ENCODE peak calls at places on chromosome 21, in seven cellular contexts. S is endothelial cell, I is uterus, M is AG09309, K is fibroblast of the aortic adventitia, J is cardiac fibroblast, W is kidney epithelial cell. P is an unnamed sample.

GRCh38 chr21:25535811-25536210 is 71.5 kb downstream of the MRPL39 start:
- DNase-seq in S (no peak), I (no peak), W (no peak), J (no peak), K (no peak), M (no peak), P (no peak)

GRCh38 chr21:37463083-37463780 is 96.7 kb downstream of the DYRK1A start:
- DNase-seq in K (peak), M (no peak), S (no peak), W (no peak), I (no peak), J (peak), P (peak)

GRCh38 chr21:36134820-36135390 is at the start of gene CBR3:
- DNase-seq in I (peak), S (no peak), J (peak), M (no peak), K (peak), W (no peak), P (no peak)

GRCh38 chr21:17269760-17270159 is 243.1 kb upstream of the CXADR start:
- DNase-seq in S (no peak), W (no peak), M (no peak), J (peak), I (no peak), K (no peak), P (no peak)

GRCh38 chr21:31354604-31355443 is 10.8 kb upstream of the TIAM1 start:
- DNase-seq in I (no peak), K (peak), S (no peak), W (peak), M (peak), J (peak), P (peak)

GRCh38 chr21:14691924-14692323 is 145.8 kb upstream of the SAMSN1 start:
- DNase-seq in M (no peak), J (no peak), W (no peak), K (no peak), I (no peak), S (no peak), P (no peak)

GRCh38 chr21:38938343-38938742 is 132.6 kb downstream of the ETS2 start:
- DNase-seq in J (peak), W (no peak), K (no peak), M (no peak), S (peak), I (no peak), P (no peak)

GRCh38 chr21:20649231-20649630 is 349.0 kb upstream of the NCAM2 start:
- DNase-seq in W (no peak), M (no peak), S (no peak), K (no peak), I (no peak), J (no peak), P (no peak)

GRCh38 chr21:36059823-36060158 is 535 bp downstream of the SETD4 start:
- DNase-seq in K (peak), S (peak), I (no peak), W (no peak), M (no peak), J (no peak), P (no peak)

GRCh38 chr21:36534656-36535055 is 54.7 kb upstream of the CLDN14 start:
- DNase-seq in K (no peak), W (no peak), M (no peak), S (no peak), I (no peak), J (no peak), P (no peak)

GRCh38 chr21:25658427-25658980 is 19.4 kb downstream of the JAM2 start:
- DNase-seq in J (no peak), S (no peak), W (no peak), M (no peak), K (no peak), I (no peak), P (no peak)

GRCh38 chr21:45098867-45099266 is 24.5 kb downstream of the ADARB1 start:
- DNase-seq in M (no peak), W (no peak), K (peak), I (no peak), J (peak), S (no peak), P (no peak)
- TF ChIP-seq CTCF in M (peak), W (peak), K (peak), I (no peak), J (peak), S (no peak), P (peak)

GRCh38 chr21:41446571-41446970 is 20.5 kb downstream of the MX1 start:
- DNase-seq in M (no peak), I (no peak), K (no peak), W (no peak), S (no peak), J (no peak), P (no peak)

GRCh38 chr21:41451753-41452676 is 26.0 kb downstream of the MX1 start:
- DNase-seq in W (no peak), K (no peak), M (no peak), S (no peak), J (no peak), I (no peak), P (no peak)

GRCh38 chr21:41447356-41447755 is 21.3 kb downstream of the MX1 start:
- DNase-seq in I (no peak), M (no peak), S (no peak), K (no peak), J (no peak), W (no peak), P (no peak)

GRCh38 chr21:41453198-41453597 is 27.2 kb downstream of the MX1 start:
- DNase-seq in W (no peak), S (no peak), M (no peak), I (no peak), J (no peak), K (no peak), P (no peak)

DNA sequence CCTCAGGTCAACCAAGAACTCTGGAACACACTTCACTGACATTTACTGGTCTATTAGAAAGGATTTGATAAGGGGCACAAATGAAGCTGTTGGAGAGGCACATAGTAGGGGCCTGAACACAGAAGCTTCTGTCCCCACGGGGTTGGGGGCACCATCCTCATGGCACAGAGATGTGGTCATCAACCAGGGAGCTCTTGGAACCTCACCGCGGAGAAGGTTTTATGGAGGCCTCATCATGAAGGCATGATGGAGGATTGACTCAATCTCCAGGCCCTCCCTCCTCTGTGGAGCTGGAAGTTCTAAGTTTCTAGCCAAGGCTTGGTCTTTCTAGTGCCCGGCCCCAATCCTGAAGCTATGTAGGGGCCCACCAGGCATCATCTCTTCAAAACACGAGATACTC is 23.6 kb downstream of the MX1 start:
- DNase-seq in S (no peak), M (no peak), I (no peak), K (no peak), W (no peak), J (no peak), P (no peak)
- TF ChIP-seq CTCF in S (no peak), M (no peak), I (no peak), K (no peak), W (no peak), J (no peak), P (no peak)

DNA sequence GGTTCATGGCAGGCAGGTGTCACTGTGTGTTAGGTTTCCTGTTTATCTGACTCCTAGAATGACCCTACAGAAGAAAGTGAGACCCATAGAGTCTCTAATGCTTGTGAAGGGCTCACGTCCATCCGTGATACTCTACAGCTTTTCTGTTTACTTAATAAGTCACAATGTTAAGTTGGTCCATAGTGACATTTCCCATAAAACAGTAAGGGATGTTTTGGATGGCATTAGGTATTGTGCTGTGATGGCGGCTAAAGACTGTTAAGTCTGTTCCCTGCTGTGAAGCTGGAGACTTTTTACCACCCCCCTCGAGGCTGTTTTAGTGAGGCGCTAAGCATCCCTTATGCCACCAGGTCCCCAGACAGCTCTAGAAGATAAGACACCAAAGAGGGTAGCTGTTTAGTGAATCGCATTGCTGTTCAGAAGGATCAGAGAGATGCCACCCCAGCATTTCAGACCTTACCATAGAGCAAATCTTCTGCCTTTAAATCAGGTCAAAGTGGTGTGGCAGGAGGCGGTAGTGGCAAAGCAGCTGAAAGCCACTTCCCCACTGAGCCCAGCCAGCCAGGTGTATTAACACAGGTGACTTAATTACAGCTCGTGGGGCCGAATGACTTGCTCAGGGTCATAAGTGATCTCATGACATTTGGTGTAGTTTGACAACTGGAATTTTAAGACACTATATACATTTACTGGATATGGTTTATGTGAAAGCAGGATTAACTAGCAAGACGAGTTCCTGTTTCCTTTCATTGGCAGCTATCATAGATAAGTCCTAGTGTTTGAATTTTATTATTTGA is 25.0 kb downstream of the SLC37A1 start:
- DNase-seq in S (no peak), W (no peak), K (no peak), I (no peak), J (no peak), M (no peak), P (no peak)
- TF ChIP-seq CTCF in S (no peak), W (no peak), K (no peak), I (no peak), J (no peak), M (no peak), P (no peak)

GRCh38 chr21:46295996-46296752 is 10.0 kb downstream of the YBEY start:
- DNase-seq in J (peak), S (no peak), W (no peak), I (peak), K (peak), M (peak), P (no peak)

GRCh38 chr21:46298083-46298412 is 11.9 kb downstream of the YBEY start:
- DNase-seq in I (no peak), W (no peak), S (no peak), M (no peak), J (peak), K (peak), P (no peak)

GRCh38 chr21:46294647-46295176 is 8.6 kb downstream of the YBEY start:
- DNase-seq in M (no peak), W (peak), S (no peak), I (no peak), K (peak), J (peak), P (no peak)

GRCh38 chr21:46297311-46298082 is 11.4 kb downstream of the YBEY start:
- DNase-seq in I (peak), W (no peak), K (no peak), M (no peak), S (peak), J (no peak), P (no peak)

GRCh38 chr21:46295177-46295711 is 9.1 kb downstream of the YBEY start:
- DNase-seq in J (peak), S (no peak), W (no peak), M (no peak), I (no peak), K (no peak), P (no peak)
- TF ChIP-seq CTCF in J (no peak), S (no peak), W (no peak), M (no peak), I (no peak), K (no peak), P (no peak)